ENCODE peak calls at places on chromosomes 12 and 14, in four cellular contexts. N, S, F and Q are unnamed samples.

GRCh38 chr12:48988030-48988649 is 10.0 kb downstream of the WNT1 start:
- DNase-seq in F (peak; percentile 37), S (peak; percentile 56), N (no peak), Q (no peak)

GRCh38 chr14:24978862-24979724 is 70.9 kb downstream of the STXBP6 start:
- DNase-seq in F (peak; percentile 34), N (no peak), S (peak; percentile 60), Q (no peak)

GRCh38 chr12:1993871-1994371 is 10.3 kb downstream of the DCP1B start:
- DNase-seq in S (no peak), N (no peak), F (peak; percentile 95), Q (no peak)

GRCh38 chr12:34402228-34402898 is 380.1 kb downstream of the ALG10 start:
- DNase-seq in N (no peak), S (no peak), F (no peak), Q (peak; percentile 0)

GRCh38 chr14:74919421-74920165 is 3.5 kb downstream of the RPS6KL1 start:
- DNase-seq in F (peak; percentile 63), N (no peak), S (no peak), Q (no peak)

GRCh38 chr14:81402123-81402495 is 2.0 kb upstream of the STON2 start:
- DNase-seq in S (no peak), F (no peak), N (peak; percentile 9), Q (no peak)

GRCh38 chr12:115149685-115150378 is 465.9 kb upstream of the TBX3 start:
- DNase-seq in F (peak; percentile 99), S (no peak), N (peak; percentile 79), Q (no peak)

GRCh38 chr14:85088231-85088630 is 441.7 kb upstream of the FLRT2 start:
- DNase-seq in F (no peak), S (no peak), N (no peak), Q (no peak)

GRCh38 chr12:19657401-19657800 is 218.1 kb downstream of the AEBP2 start:
- DNase-seq in F (peak; percentile 11), S (no peak), N (peak; percentile 10), Q (no peak)

GRCh38 chr14:35332517-35333346 is 40.5 kb downstream of the PSMA6 start:
- DNase-seq in N (no peak), S (peak; percentile 67), F (no peak), Q (peak; percentile 55)

GRCh38 chr12:108612788-108613282 is 15.0 kb upstream of the TMEM119 start:
- DNase-seq in N (no peak), F (no peak), S (no peak), Q (no peak)

GRCh38 chr14:102545461-102546265 is 36.1 kb upstream of the ANKRD9 start:
- DNase-seq in N (no peak), S (no peak), F (peak; percentile 17), Q (peak; percentile 35)

GRCh38 chr14:81330619-81331122 is 69.5 kb downstream of the STON2 start:
- DNase-seq in F (no peak), S (no peak), N (no peak), Q (no peak)

GRCh38 chr12:104320627-104321024 is 17.1 kb downstream of the EID3 start:
- DNase-seq in F (no peak), S (no peak), N (no peak), Q (no peak)

GRCh38 chr12:24014853-24015590 is 65.6 kb upstream of the SOX5 start:
- DNase-seq in F (no peak), S (no peak), N (no peak), Q (no peak)

GRCh38 chr14:54025661-54026060 is 69.0 kb upstream of the BMP4 start:
- DNase-seq in N (no peak), S (no peak), F (peak; percentile 5), Q (no peak)

GRCh38 chr14:56297449-56297848 is 179.2 kb downstream of the PELI2 start:
- DNase-seq in F (no peak), S (no peak), N (no peak), Q (no peak)

GRCh38 chr12:109467978-109468676 is 9.0 kb downstream of the KCTD10 start:
- DNase-seq in N (no peak), S (no peak), F (no peak), Q (no peak)

GRCh38 chr14:39467889-39468524 is 35.8 kb upstream of the FBXO33 start:
- DNase-seq in S (no peak), F (peak; percentile 43), N (no peak), Q (no peak)

GRCh38 chr12:9649532-9649940 is 20.0 kb upstream of the CLEC2D start:
- DNase-seq in S (no peak), F (no peak), N (no peak), Q (peak; percentile 45)

GRCh38 chr12:1993341-1993740 is 10.9 kb downstream of the DCP1B start:
- DNase-seq in S (peak; percentile 7), F (peak; percentile 98), N (peak; percentile 93), Q (no peak)

GRCh38 chr14:64654931-64655330 is 49.3 kb upstream of the PLEKHG3 start:
- DNase-seq in F (no peak), N (peak; percentile 59), S (no peak), Q (no peak)

GRCh38 chr12:131018808-131019397 is 65.2 kb downstream of the ADGRD1 start:
- DNase-seq in F (no peak), N (no peak), S (no peak), Q (no peak)